ENCODE peak calls at places on chromosomes 13 and 19, in seven cellular contexts. One of them, this sample, is unnamed.

GRCh38 chr13:30904043-30904442 is 2.0 kb upstream of the MEDAG start:
- DNase-seq in right lobe of liver: no peak
- DNase-seq in heart right ventricle: no peak
- DNase-seq in IMR-90: peak; percentile 52
- DNase-seq in neural crest cell: no peak
- DNase-seq in ovary: no peak
- DNase-seq in MCF 10A: no peak
- DNase-seq in this sample: no peak

GRCh38 chr13:99215466-99215865 is 14.8 kb downstream of the UBAC2 start:
- DNase-seq in right lobe of liver: no peak
- DNase-seq in IMR-90: no peak
- DNase-seq in neural crest cell: no peak
- DNase-seq in ovary: no peak
- DNase-seq in MCF 10A: no peak
- DNase-seq in heart right ventricle: no peak
- DNase-seq in this sample: no peak

GRCh38 chr13:43301341-43301969 is 278.1 kb downstream of the DNAJC15 start:
- DNase-seq in IMR-90: peak; percentile 57
- DNase-seq in neural crest cell: no peak
- DNase-seq in right lobe of liver: no peak
- DNase-seq in MCF 10A: no peak
- DNase-seq in ovary: no peak
- DNase-seq in heart right ventricle: no peak
- DNase-seq in this sample: no peak

GRCh38 chr19:6577410-6578125 is 13.4 kb downstream of the CD70 start:
- DNase-seq in right lobe of liver: no peak
- DNase-seq in IMR-90: no peak
- DNase-seq in MCF 10A: peak; percentile 93
- DNase-seq in ovary: no peak
- DNase-seq in heart right ventricle: no peak
- DNase-seq in neural crest cell: no peak
- DNase-seq in this sample: no peak

GRCh38 chr19:5958074-5958850 is 19.7 kb downstream of the RANBP3 start:
- DNase-seq in neural crest cell: no peak
- DNase-seq in ovary: no peak
- DNase-seq in right lobe of liver: no peak
- DNase-seq in heart right ventricle: no peak
- DNase-seq in IMR-90: no peak
- DNase-seq in MCF 10A: no peak
- DNase-seq in this sample: no peak

GRCh38 chr19:9971341-9971897 is 35.1 kb upstream of the OLFM2 start:
- DNase-seq in ovary: no peak
- DNase-seq in MCF 10A: no peak
- DNase-seq in heart right ventricle: no peak
- DNase-seq in IMR-90: no peak
- DNase-seq in neural crest cell: no peak
- DNase-seq in right lobe of liver: no peak
- DNase-seq in this sample: no peak

GRCh38 chr13:101346942-101347728 is 69.2 kb downstream of the NALCN start:
- DNase-seq in right lobe of liver: no peak
- DNase-seq in IMR-90: peak; percentile 14
- DNase-seq in ovary: no peak
- DNase-seq in MCF 10A: no peak
- DNase-seq in heart right ventricle: no peak
- DNase-seq in neural crest cell: no peak
- DNase-seq in this sample: no peak

GRCh38 chr13:100434010-100434763 is 154.4 kb downstream of the GGACT start:
- DNase-seq in heart right ventricle: no peak
- DNase-seq in MCF 10A: peak; percentile 64
- DNase-seq in neural crest cell: no peak
- DNase-seq in ovary: no peak
- DNase-seq in right lobe of liver: no peak
- DNase-seq in IMR-90: peak; percentile 68
- DNase-seq in this sample: no peak

GRCh38 chr19:29714371-29714952 is 599 bp downstream of the C19orf12 start:
- DNase-seq in ovary: no peak
- DNase-seq in neural crest cell: no peak
- DNase-seq in MCF 10A: no peak
- DNase-seq in right lobe of liver: no peak
- DNase-seq in heart right ventricle: no peak
- DNase-seq in IMR-90: no peak
- DNase-seq in this sample: no peak

GRCh38 chr19:28012361-28012760 is 1200.6 kb downstream of the UQCRFS1 start:
- DNase-seq in neural crest cell: no peak
- DNase-seq in right lobe of liver: no peak
- DNase-seq in MCF 10A: no peak
- DNase-seq in heart right ventricle: no peak
- DNase-seq in IMR-90: no peak
- DNase-seq in ovary: no peak
- DNase-seq in this sample: no peak

GRCh38 chr19:28014821-28015405 is 1198.0 kb downstream of the UQCRFS1 start:
- DNase-seq in right lobe of liver: no peak
- DNase-seq in MCF 10A: no peak
- DNase-seq in ovary: no peak
- DNase-seq in neural crest cell: no peak
- DNase-seq in heart right ventricle: no peak
- DNase-seq in IMR-90: no peak
- DNase-seq in this sample: no peak

GRCh38 chr19:28009696-28010095 is 1203.3 kb downstream of the UQCRFS1 start:
- DNase-seq in IMR-90: no peak
- DNase-seq in heart right ventricle: no peak
- DNase-seq in ovary: no peak
- DNase-seq in MCF 10A: no peak
- DNase-seq in neural crest cell: no peak
- DNase-seq in right lobe of liver: no peak
- DNase-seq in this sample: no peak

GRCh38 chr19:28008695-28009094 is 1204.3 kb downstream of the UQCRFS1 start:
- DNase-seq in heart right ventricle: no peak
- DNase-seq in ovary: no peak
- DNase-seq in right lobe of liver: no peak
- DNase-seq in neural crest cell: no peak
- DNase-seq in IMR-90: no peak
- DNase-seq in MCF 10A: no peak
- DNase-seq in this sample: no peak

DNA sequence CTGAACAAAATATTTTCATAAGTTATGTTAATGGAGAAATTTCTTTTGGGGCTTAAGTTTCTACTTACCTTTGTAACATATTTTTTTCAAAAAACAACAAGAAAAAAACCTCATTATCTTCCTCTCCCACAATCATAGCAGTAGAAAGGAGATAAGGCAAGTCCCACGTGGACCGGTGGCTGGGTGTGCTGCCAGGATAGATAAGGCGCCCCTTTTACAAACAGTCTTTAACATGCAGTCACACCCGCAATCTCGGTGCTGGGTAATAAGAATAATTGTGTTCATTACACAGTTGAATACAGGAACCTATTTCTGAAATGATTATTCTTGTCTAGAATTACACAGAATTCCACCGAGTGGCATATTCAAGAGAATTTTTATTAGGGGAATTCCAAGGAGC is 1202.3 kb downstream of the UQCRFS1 start:
- DNase-seq in neural crest cell: no peak
- DNase-seq in MCF 10A: no peak
- DNase-seq in right lobe of liver: no peak
- DNase-seq in heart right ventricle: no peak
- DNase-seq in ovary: no peak
- DNase-seq in IMR-90: no peak
- DNase-seq in this sample: no peak
- TF ChIP-seq CTCF in neural crest cell: no peak
- TF ChIP-seq CTCF in MCF 10A: no peak
- TF ChIP-seq CTCF in right lobe of liver: no peak
- TF ChIP-seq CTCF in heart right ventricle: no peak
- TF ChIP-seq CTCF in ovary: no peak
- TF ChIP-seq CTCF in IMR-90: no peak
- TF ChIP-seq CTCF in this sample: no peak

GRCh38 chr19:40714519-40715299 is 2.0 kb downstream of the COQ8B start:
- DNase-seq in MCF 10A: peak; percentile 95
- DNase-seq in right lobe of liver: peak; percentile 95
- DNase-seq in IMR-90: peak; percentile 89
- DNase-seq in ovary: peak; percentile 94
- DNase-seq in heart right ventricle: peak; percentile 95
- DNase-seq in neural crest cell: peak; percentile 91
- DNase-seq in this sample: peak; percentile 98
- TF ChIP-seq CTCF in MCF 10A: no peak
- TF ChIP-seq CTCF in right lobe of liver: no peak
- TF ChIP-seq CTCF in IMR-90: peak; percentile 12
- TF ChIP-seq CTCF in ovary: no peak
- TF ChIP-seq CTCF in heart right ventricle: no peak
- TF ChIP-seq CTCF in neural crest cell: no peak
- TF ChIP-seq CTCF in this sample: no peak

GRCh38 chr19:50460161-50460765 is 16.0 kb upstream of the EMC10 start:
- DNase-seq in MCF 10A: peak; percentile 14
- DNase-seq in neural crest cell: no peak
- DNase-seq in ovary: no peak
- DNase-seq in right lobe of liver: no peak
- DNase-seq in IMR-90: peak; percentile 50
- DNase-seq in heart right ventricle: no peak
- DNase-seq in this sample: no peak

GRCh38 chr19:50459638-50460037 is 16.7 kb upstream of the EMC10 start:
- DNase-seq in MCF 10A: no peak
- DNase-seq in neural crest cell: no peak
- DNase-seq in ovary: no peak
- DNase-seq in IMR-90: no peak
- DNase-seq in heart right ventricle: no peak
- DNase-seq in right lobe of liver: no peak
- DNase-seq in this sample: no peak

GRCh38 chr19:50459067-50459456 is 17.2 kb upstream of the EMC10 start:
- DNase-seq in heart right ventricle: no peak
- DNase-seq in neural crest cell: no peak
- DNase-seq in right lobe of liver: no peak
- DNase-seq in MCF 10A: no peak
- DNase-seq in ovary: no peak
- DNase-seq in IMR-90: no peak
- DNase-seq in this sample: no peak

GRCh38 chr19:50462970-50463369 is 13.3 kb upstream of the EMC10 start:
- DNase-seq in IMR-90: no peak
- DNase-seq in ovary: no peak
- DNase-seq in neural crest cell: no peak
- DNase-seq in MCF 10A: no peak
- DNase-seq in heart right ventricle: no peak
- DNase-seq in right lobe of liver: no peak
- DNase-seq in this sample: no peak

DNA sequence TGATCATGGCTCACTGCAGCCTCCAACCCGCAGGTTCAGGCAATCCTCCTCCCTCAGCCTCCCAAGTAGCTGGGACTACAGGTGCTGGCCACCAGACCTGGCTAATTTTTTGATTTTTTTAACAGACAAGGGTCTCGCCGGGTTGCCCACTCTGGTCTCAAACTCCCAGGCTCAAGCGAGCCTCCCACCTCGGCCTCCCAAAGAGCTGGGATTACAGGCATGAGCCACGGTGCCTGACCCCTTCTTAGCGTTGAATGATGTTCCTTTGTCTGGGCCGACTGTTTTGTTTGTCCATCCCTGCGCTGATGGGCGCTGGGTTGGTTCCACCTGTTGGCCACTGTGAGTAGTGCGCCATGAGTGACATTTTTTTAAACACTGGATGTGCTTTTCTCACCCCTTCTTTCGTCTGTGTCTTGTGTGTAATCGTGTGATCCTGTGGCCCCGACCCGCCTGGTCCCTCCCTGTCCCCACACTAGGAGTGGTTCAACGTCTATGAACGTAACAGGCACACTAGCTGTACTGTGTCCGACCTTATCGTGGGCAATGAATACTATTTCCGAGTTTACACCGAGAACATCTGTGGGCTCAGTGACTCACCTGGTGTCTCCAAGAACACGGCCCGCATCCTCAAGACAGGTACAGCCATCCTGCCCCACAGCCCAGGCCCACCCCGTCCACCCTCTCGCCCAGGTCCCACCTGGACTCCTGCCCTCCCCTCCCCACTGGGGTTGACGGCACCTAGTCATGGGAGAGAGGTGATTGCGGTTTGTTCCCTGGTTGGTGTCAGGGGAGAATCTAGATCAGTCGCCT is 15.0 kb upstream of the EMC10 start:
- DNase-seq in neural crest cell: peak; percentile 68
- DNase-seq in right lobe of liver: no peak
- DNase-seq in IMR-90: peak; percentile 64
- DNase-seq in ovary: no peak
- DNase-seq in heart right ventricle: peak; percentile 44
- DNase-seq in MCF 10A: peak; percentile 78
- DNase-seq in this sample: no peak
- TF ChIP-seq CTCF in neural crest cell: peak; percentile 81
- TF ChIP-seq CTCF in right lobe of liver: peak; percentile 76
- TF ChIP-seq CTCF in IMR-90: peak; percentile 84
- TF ChIP-seq CTCF in ovary: peak; percentile 58
- TF ChIP-seq CTCF in heart right ventricle: peak; percentile 82
- TF ChIP-seq CTCF in MCF 10A: peak; percentile 81
- TF ChIP-seq CTCF in this sample: peak; percentile 86

GRCh38 chr19:13089857-13090507 is 12.7 kb downstream of the LYL1 start:
- DNase-seq in MCF 10A: no peak
- DNase-seq in ovary: peak; percentile 37
- DNase-seq in IMR-90: no peak
- DNase-seq in right lobe of liver: no peak
- DNase-seq in neural crest cell: no peak
- DNase-seq in heart right ventricle: no peak
- DNase-seq in this sample: no peak

GRCh38 chr19:13087795-13088537 is 14.7 kb downstream of the LYL1 start:
- DNase-seq in heart right ventricle: no peak
- DNase-seq in right lobe of liver: peak; percentile 85
- DNase-seq in ovary: peak; percentile 36
- DNase-seq in IMR-90: no peak
- DNase-seq in MCF 10A: no peak
- DNase-seq in neural crest cell: no peak
- DNase-seq in this sample: no peak

GRCh38 chr19:13090511-13091231 is 12.0 kb downstream of the LYL1 start:
- DNase-seq in heart right ventricle: no peak
- DNase-seq in right lobe of liver: no peak
- DNase-seq in neural crest cell: no peak
- DNase-seq in IMR-90: no peak
- DNase-seq in ovary: peak; percentile 50
- DNase-seq in MCF 10A: no peak
- DNase-seq in this sample: no peak

GRCh38 chr19:13087295-13087694 is 15.4 kb downstream of the LYL1 start:
- DNase-seq in neural crest cell: no peak
- DNase-seq in ovary: no peak
- DNase-seq in MCF 10A: no peak
- DNase-seq in heart right ventricle: no peak
- DNase-seq in IMR-90: no peak
- DNase-seq in right lobe of liver: no peak
- DNase-seq in this sample: peak; percentile 82

DNA sequence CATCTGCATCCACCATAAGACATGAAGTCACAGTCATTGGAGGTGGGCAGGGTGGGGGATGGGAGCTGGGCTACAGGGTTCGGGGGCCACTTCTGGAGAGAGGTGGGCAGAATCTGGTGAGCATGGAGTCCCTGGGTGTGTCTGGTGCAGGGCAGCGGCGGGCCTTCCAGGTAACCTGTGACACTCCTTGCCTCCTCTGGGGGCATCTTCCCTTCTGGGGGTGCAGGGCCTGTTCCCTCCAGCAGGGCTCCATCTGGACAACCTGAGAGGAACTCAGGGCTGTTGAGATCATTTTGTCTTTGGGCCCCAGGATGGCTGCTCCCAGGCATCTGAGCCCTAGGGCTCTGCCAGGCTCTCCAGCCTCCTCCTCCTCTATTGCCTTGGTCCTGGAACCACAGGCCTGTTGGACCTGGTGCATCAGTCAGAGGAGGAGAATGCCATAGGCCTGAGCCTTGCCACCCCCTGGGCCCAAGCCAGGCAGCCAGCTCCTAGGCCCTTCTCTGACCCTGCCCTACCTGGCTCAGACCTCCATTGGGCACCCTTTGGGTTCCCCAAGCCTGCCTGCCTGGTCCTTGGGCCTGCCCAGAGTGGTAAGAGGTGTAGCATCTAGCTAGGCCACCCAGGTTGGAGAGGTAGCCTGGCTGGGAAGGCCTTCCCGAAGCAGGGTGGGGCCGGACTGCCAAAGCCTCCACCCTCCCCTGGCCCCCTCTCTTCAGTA is 13.4 kb downstream of the LYL1 start:
- DNase-seq in MCF 10A: no peak
- DNase-seq in right lobe of liver: no peak
- DNase-seq in heart right ventricle: no peak
- DNase-seq in ovary: peak; percentile 34
- DNase-seq in IMR-90: no peak
- DNase-seq in neural crest cell: no peak
- DNase-seq in this sample: peak; percentile 82
- TF ChIP-seq CTCF in MCF 10A: peak; percentile 27
- TF ChIP-seq CTCF in right lobe of liver: no peak
- TF ChIP-seq CTCF in heart right ventricle: no peak
- TF ChIP-seq CTCF in ovary: no peak
- TF ChIP-seq CTCF in IMR-90: peak; percentile 49
- TF ChIP-seq CTCF in neural crest cell: peak; percentile 48
- TF ChIP-seq CTCF in this sample: peak; percentile 53

This sample was measured in chondrocyte.